ENCODE peak calls at places on chromosome 12, in five cellular contexts. K is sigmoid colon, C is osteoblast, J is PC-9, S is uterus. H is an unnamed sample.

GRCh38 chr12:49937639-49938300 is 12.8 kb upstream of the AQP2 start:
- DNase-seq in K (no peak), C (peak), S (no peak), J (no peak), H (no peak)

GRCh38 chr12:15122349-15122748 is 98.9 kb downstream of the RERG start:
- DNase-seq in J (no peak), K (no peak), S (no peak), C (peak), H (peak)

GRCh38 chr12:94271351-94271750 is 123.0 kb downstream of the PLXNC1 start:
- DNase-seq in S (no peak), K (no peak), C (no peak), J (no peak), H (no peak)

GRCh38 chr12:120713861-120714482 is 3.7 kb downstream of the UNC119B start:
- DNase-seq in K (peak), S (peak), C (peak), J (peak), H (peak)

GRCh38 chr12:88604646-88605045 is 24.4 kb upstream of the KITLG start:
- DNase-seq in C (no peak), K (no peak), S (no peak), J (no peak), H (peak)

GRCh38 chr12:51950682-51951198 is 759 bp upstream of the ACVR1B start:
- DNase-seq in J (no peak), K (no peak), C (no peak), S (no peak), H (no peak)

GRCh38 chr12:104315326-104316224 is 12.0 kb downstream of the EID3 start:
- DNase-seq in J (no peak), C (peak), K (no peak), S (no peak), H (no peak)

GRCh38 chr12:49706351-49707126 is 666 bp downstream of the FMNL3 start:
- DNase-seq in J (no peak), S (no peak), C (peak), K (peak), H (peak)

GRCh38 chr12:76284816-76285750 is 63.1 kb downstream of the BBS10 start:
- DNase-seq in S (no peak), C (no peak), K (no peak), J (no peak), H (peak)
- TF ChIP-seq CTCF in S (no peak), C (no peak), K (no peak), J (no peak), H (no peak)

GRCh38 chr12:54589964-54590363 is 1.5 kb upstream of the PPP1R1A start:
- DNase-seq in J (no peak), S (no peak), C (no peak), K (no peak), H (no peak)

GRCh38 chr12:54588110-54588831 is at the start of gene PPP1R1A:
- DNase-seq in J (no peak), K (no peak), C (no peak), S (no peak), H (no peak)

GRCh38 chr12:54587315-54587821 is 1.1 kb downstream of the PPP1R1A start:
- DNase-seq in K (peak), J (no peak), C (no peak), S (no peak), H (no peak)

GRCh38 chr12:54591001-54591591 is 2.6 kb upstream of the PPP1R1A start:
- DNase-seq in S (peak), J (no peak), K (peak), C (no peak), H (peak)

GRCh38 chr12:54588892-54589291 is 433 bp upstream of the PPP1R1A start:
- DNase-seq in J (no peak), C (no peak), S (no peak), K (no peak), H (no peak)
- H3K4me3 ChIP-seq in J (no peak), C (no peak), S (no peak), K (peak), H (no peak)

GRCh38 chr12:82517808-82518207 is 159.5 kb downstream of the METTL25 start:
- DNase-seq in K (no peak), C (no peak), J (no peak), S (no peak), H (no peak)

GRCh38 chr12:82519508-82519907 is 161.2 kb downstream of the METTL25 start:
- DNase-seq in J (no peak), S (no peak), C (no peak), K (no peak), H (no peak)

GRCh38 chr12:82522285-82522684 is 164.0 kb downstream of the METTL25 start:
- DNase-seq in K (no peak), C (no peak), J (no peak), S (no peak), H (no peak)

GRCh38 chr12:82522762-82523161 is 163.9 kb upstream of the TMTC2 start:
- DNase-seq in S (no peak), C (no peak), J (no peak), K (no peak), H (no peak)

GRCh38 chr12:82517027-82517426 is 158.7 kb downstream of the METTL25 start:
- DNase-seq in K (no peak), S (no peak), J (no peak), C (no peak), H (peak)
- TF ChIP-seq CTCF in K (no peak), S (no peak), J (peak), C (peak), H (peak)

GRCh38 chr12:109064143-109064542 is 11.8 kb downstream of the USP30 start:
- DNase-seq in S (no peak), K (no peak), C (no peak), J (no peak), H (no peak)

GRCh38 chr12:109074866-109075265 is 18.4 kb downstream of the ALKBH2 start:
- DNase-seq in C (no peak), S (no peak), J (no peak), K (no peak), H (no peak)

GRCh38 chr12:109065853-109066193 is 13.4 kb downstream of the USP30 start:
- DNase-seq in S (no peak), J (no peak), C (no peak), K (no peak), H (no peak)

GRCh38 chr12:109065154-109065852 is 12.9 kb downstream of the USP30 start:
- DNase-seq in S (no peak), K (no peak), C (no peak), J (no peak), H (no peak)

GRCh38 chr12:109069307-109070231 is 17.2 kb downstream of the USP30 start:
- DNase-seq in S (no peak), J (no peak), C (no peak), K (no peak), H (no peak)
- H3K4me3 ChIP-seq in S (no peak), J (no peak), C (no peak), K (no peak), H (no peak)

DNA sequence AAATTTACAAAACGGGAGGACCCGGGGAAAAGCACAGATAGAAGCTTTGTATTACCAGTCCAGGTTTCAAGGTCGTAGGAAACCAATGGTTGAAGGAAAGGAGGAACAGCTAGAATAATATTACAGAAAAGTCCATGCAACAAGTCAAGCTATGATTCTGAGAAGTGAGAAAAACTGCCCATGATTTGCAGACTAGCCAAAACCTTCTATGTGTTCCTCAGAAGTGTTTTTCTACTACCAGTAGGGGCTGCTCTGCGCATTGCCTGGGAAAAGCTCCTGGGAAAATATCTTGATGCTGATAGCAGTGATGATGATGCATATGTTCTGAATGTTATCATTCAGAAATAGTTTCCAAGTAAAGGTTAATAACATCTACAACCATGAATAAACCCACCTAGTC is 2.2 kb downstream of the PDZRN4 start:
- DNase-seq in K (peak), J (no peak), S (no peak), C (peak), H (peak)
- TF ChIP-seq CTCF in K (peak), J (peak), S (peak), C (peak), H (peak)

GRCh38 chr12:95549392-95550084 is 1.7 kb downstream of the USP44 start:
- DNase-seq in C (no peak), K (no peak), S (no peak), J (no peak), H (no peak)
- H3K4me3 ChIP-seq in C (no peak), K (peak), S (peak), J (peak), H (no peak)

H was measured in fibroblast of mammary gland.